ENCODE peak calls at places on chromosomes 7 and 10, in five cellular contexts. D is posterior cingulate gyrus, G is Kasumi-1, O is GM06990, P is astrocyte of the spinal cord. L is an unnamed sample.

GRCh38 chr10:119644215-119644826 is 6.9 kb upstream of the BAG3 start:
- DNase-seq in D (peak; percentile 30), P (no peak), O (no peak), G (peak; percentile 49), L (no peak)

GRCh38 chr7:15130666-15131541 is 228.4 kb upstream of the DGKB start:
- DNase-seq in G (no peak), D (no peak), O (no peak), P (peak; percentile 55), L (no peak)

GRCh38 chr10:21724695-21725371 is 190.8 kb downstream of the MLLT10 start:
- DNase-seq in D (peak; percentile 89), G (peak; percentile 100), P (peak; percentile 100), O (peak; percentile 51), L (peak; percentile 94)

GRCh38 chr7:120233338-120233737 is 39.6 kb upstream of the KCND2 start:
- DNase-seq in P (no peak), D (no peak), G (no peak), O (no peak), L (no peak)

GRCh38 chr7:29565982-29566746 is 2.5 kb downstream of the PRR15 start:
- DNase-seq in P (no peak), D (peak; percentile 89), O (no peak), G (no peak), L (no peak)

GRCh38 chr10:78059916-78060315 is 26.3 kb downstream of the RPS24 start:
- DNase-seq in O (no peak), P (no peak), G (no peak), D (no peak), L (no peak)

GRCh38 chr10:133035952-133036351 is 51.8 kb upstream of the ADGRA1 start:
- DNase-seq in D (no peak), O (no peak), G (no peak), P (no peak), L (no peak)

GRCh38 chr7:11716185-11716584 is 115.8 kb downstream of the THSD7A start:
- DNase-seq in D (peak; percentile 59), O (no peak), P (peak; percentile 68), G (no peak), L (no peak)

GRCh38 chr10:58754419-58755180 is 241.9 kb downstream of the BICC1 start:
- DNase-seq in D (no peak), G (no peak), P (peak; percentile 59), O (no peak), L (no peak)

GRCh38 chr7:23184709-23185354 is 3.0 kb downstream of the NUP42 start:
- DNase-seq in D (peak; percentile 87), O (no peak), G (peak; percentile 80), P (peak; percentile 36), L (peak; percentile 73)

GRCh38 chr10:128297709-128298457 is 171.7 kb upstream of the MKI67 start:
- DNase-seq in G (no peak), O (no peak), P (no peak), D (no peak), L (no peak)

L was measured in NB4.